ENCODE peak calls at places on chromosomes 2 and 18, in eight cellular contexts. I is T-cell; N is skeletal muscle cell; F is activated T-helper 1 cell treated with anti-CD3 and anti-CD28 coated beads, Interleukin-12 subunit alpha, Interleukin-12 subunit beta, Interleukin-2, Interleukin-4 antibody, amounts not matched to agents 30 ng/mL and 10 ng/mL and 1 ng/mL, durations not matched to agents 14 hours and 24 hours and 36 hours; T is foreskin fibroblast; P is SW480; W is HEK293T; Y is BE2C. D is an unnamed sample.
A peak's percentile ranks its signal among the peaks of the same experiment; 100 is the strongest.

GRCh38 chr2:96095116-96095636 is 21.2 kb downstream of the ADRA2B start:
- DNase-seq in I (no peak), N (no peak), F (no peak), T (no peak), P (peak; percentile 43), W (no peak), Y (no peak), D (no peak)

GRCh38 chr2:28753043-28753683 is 1.5 kb downstream of the PPP1CB start:
- DNase-seq in I (peak; percentile 26), N (peak; percentile 33), F (peak; percentile 31), T (peak; percentile 41), P (peak; percentile 79), W (peak; percentile 22), Y (peak; percentile 74), D (no peak)

GRCh38 chr2:134137182-134137595 is 116.7 kb upstream of the MGAT5 start:
- DNase-seq in I (no peak), N (no peak), F (no peak), T (peak; percentile 74), P (no peak), W (no peak), Y (no peak), D (no peak)

GRCh38 chr2:89851583-89851905 is 1160.1 kb downstream of the RPIA start:
- DNase-seq in I (no peak), N (no peak), F (no peak), T (no peak), P (no peak), W (no peak), Y (no peak), D (no peak)

GRCh38 chr2:69177785-69178636 is 165.0 kb downstream of the ANTXR1 start:
- DNase-seq in I (peak; percentile 3), N (peak; percentile 80), F (no peak), T (peak; percentile 95), P (peak; percentile 24), W (peak; percentile 92), Y (peak; percentile 84), D (no peak)

GRCh38 chr2:20622731-20623130 is 28.2 kb downstream of the HS1BP3 start:
- DNase-seq in I (no peak), N (no peak), F (no peak), T (no peak), P (no peak), W (no peak), Y (peak; percentile 92), D (no peak)

GRCh38 chr2:128600606-128601297 is 282.1 kb upstream of the HS6ST1 start:
- DNase-seq in I (no peak), N (no peak), F (no peak), T (no peak), P (no peak), W (no peak), Y (peak; percentile 55), D (no peak)

GRCh38 chr2:228545749-228546148 is 364.3 kb upstream of the SPHKAP start:
- DNase-seq in I (no peak), N (no peak), F (no peak), T (no peak), P (no peak), W (no peak), Y (no peak), D (no peak)

GRCh38 chr2:127884436-127884835 is 1.3 kb downstream of the AMMECR1L start:
- DNase-seq in I (no peak), N (peak; percentile 46), F (no peak), T (peak; percentile 57), P (no peak), W (no peak), Y (no peak), D (no peak)

GRCh38 chr18:62605685-62606084 is 82.9 kb downstream of the ZCCHC2 start:
- DNase-seq in I (no peak), N (no peak), F (no peak), T (no peak), P (no peak), W (no peak), Y (no peak), D (no peak)

GRCh38 chr18:30094556-30094955 is 948.0 kb downstream of the DSC3 start:
- DNase-seq in I (no peak), N (peak; percentile 20), F (no peak), T (no peak), P (no peak), W (no peak), Y (no peak), D (no peak)

GRCh38 chr2:148666555-148666954 is 22.0 kb downstream of the EPC2 start:
- DNase-seq in I (no peak), N (no peak), F (no peak), T (no peak), P (no peak), W (no peak), Y (no peak), D (no peak)

GRCh38 chr2:239247401-239248245 is 153.2 kb downstream of the HDAC4 start:
- DNase-seq in I (no peak), N (no peak), F (no peak), T (no peak), P (peak; percentile 100), W (no peak), Y (no peak), D (no peak)

GRCh38 chr2:191474459-191474858 is 203.5 kb upstream of the NABP1 start:
- DNase-seq in I (no peak), N (no peak), F (no peak), T (no peak), P (no peak), W (no peak), Y (no peak), D (no peak)

GRCh38 chr2:105396254-105397024 is 2.4 kb downstream of the FHL2 start:
- DNase-seq in I (no peak), N (peak; percentile 86), F (no peak), T (peak; percentile 99), P (peak; percentile 85), W (no peak), Y (no peak), D (no peak)

GRCh38 chr2:219468410-219469185 is 30.1 kb upstream of the GMPPA start:
- DNase-seq in I (no peak), N (no peak), F (no peak), T (no peak), P (no peak), W (no peak), Y (no peak), D (no peak)

GRCh38 chr2:102143450-102143985 is 972 bp downstream of the IL1R1 start:
- DNase-seq in I (no peak), N (no peak), F (no peak), T (peak; percentile 42), P (no peak), W (no peak), Y (no peak), D (no peak)

GRCh38 chr2:70656421-70657010 is 102.9 kb upstream of the TGFA start:
- DNase-seq in I (peak; percentile 64), N (no peak), F (no peak), T (no peak), P (no peak), W (no peak), Y (no peak), D (no peak)

GRCh38 chr2:30239308-30240161 is 8.2 kb downstream of the LBH start:
- DNase-seq in I (peak; percentile 72), N (peak; percentile 85), F (peak; percentile 53), T (no peak), P (peak; percentile 49), W (peak; percentile 79), Y (peak; percentile 75), D (peak; percentile 58)

GRCh38 chr18:46174317-46175039 is 70.3 kb downstream of the HAUS1 start:
- DNase-seq in I (no peak), N (no peak), F (peak; percentile 31), T (peak; percentile 30), P (peak; percentile 10), W (peak; percentile 25), Y (peak; percentile 19), D (peak; percentile 61)

GRCh38 chr2:58558866-58559265 is 317.7 kb upstream of the FANCL start:
- DNase-seq in I (no peak), N (no peak), F (no peak), T (no peak), P (no peak), W (no peak), Y (no peak), D (no peak)

GRCh38 chr2:100070078-100070477 is 72.3 kb downstream of the AFF3 start:
- DNase-seq in I (no peak), N (no peak), F (no peak), T (no peak), P (no peak), W (no peak), Y (no peak), D (no peak)

GRCh38 chr2:216115224-216115582 is 6.1 kb downstream of the XRCC5 start:
- DNase-seq in I (no peak), N (no peak), F (no peak), T (no peak), P (peak; percentile 30), W (peak; percentile 10), Y (peak; percentile 27), D (no peak)

GRCh38 chr2:24009680-24010476 is at the start of gene MFSD2B:
- DNase-seq in I (no peak), N (no peak), F (no peak), T (no peak), P (peak; percentile 20), W (no peak), Y (peak; percentile 20), D (no peak)

GRCh38 chr2:176082885-176083731 is 654 bp downstream of the EVX2 start:
- DNase-seq in I (no peak), N (no peak), F (no peak), T (no peak), P (no peak), W (no peak), Y (no peak), D (no peak)

GRCh38 chr2:200614249-200614648 is 28.4 kb downstream of the AOX1 start:
- DNase-seq in I (no peak), N (no peak), F (no peak), T (no peak), P (no peak), W (no peak), Y (no peak), D (no peak)

GRCh38 chr2:45233301-45233700 is 224.0 kb upstream of the SIX2 start:
- DNase-seq in I (no peak), N (peak; percentile 29), F (no peak), T (peak; percentile 30), P (no peak), W (no peak), Y (no peak), D (no peak)

GRCh38 chr2:37414470-37414949 is 70.1 kb downstream of the QPCT start:
- DNase-seq in I (no peak), N (no peak), F (no peak), T (peak; percentile 48), P (peak; percentile 80), W (peak; percentile 53), Y (no peak), D (no peak)

GRCh38 chr2:151637284-151637781 is 96.9 kb downstream of the NEB start:
- DNase-seq in I (peak; percentile 56), N (no peak), F (peak; percentile 47), T (no peak), P (no peak), W (no peak), Y (no peak), D (peak; percentile 80)

GRCh38 chr2:149828506-149829210 is 241.1 kb upstream of the MMADHC start:
- DNase-seq in I (no peak), N (peak; percentile 11), F (no peak), T (no peak), P (no peak), W (no peak), Y (peak; percentile 23), D (no peak)

GRCh38 chr18:74242451-74243096 is 49.2 kb downstream of the CYB5A start:
- DNase-seq in I (no peak), N (no peak), F (no peak), T (no peak), P (no peak), W (no peak), Y (no peak), D (no peak)

GRCh38 chr2:189444322-189444721 is 3.0 kb downstream of the WDR75 start:
- DNase-seq in I (no peak), N (no peak), F (no peak), T (no peak), P (no peak), W (no peak), Y (no peak), D (no peak)

GRCh38 chr2:27075219-27075871 is 3.1 kb upstream of the EMILIN1 start:
- DNase-seq in I (peak; percentile 29), N (no peak), F (peak; percentile 27), T (no peak), P (no peak), W (no peak), Y (peak; percentile 85), D (peak; percentile 47)

GRCh38 chr18:47323158-47323557 is 71.7 kb upstream of the SKOR2 start:
- DNase-seq in I (no peak), N (no peak), F (no peak), T (peak; percentile 27), P (peak; percentile 9), W (no peak), Y (no peak), D (no peak)

D was measured in CD8-positive, alpha-beta T cell.